ENCODE peak calls at places on chromosomes 11 and 22, in eight cellular contexts. One of them, this sample, is unnamed.

GRCh38 chr22:50282361-50283144 is 12.4 kb upstream of the MAPK11 start:
- DNase-seq in ascending aorta: no peak
- DNase-seq in hepatocyte: peak; percentile 89
- DNase-seq in PC-3: peak; percentile 89
- DNase-seq in CD4-positive, CD25-positive, alpha-beta regulatory T cell: no peak
- DNase-seq in left lung: no peak
- DNase-seq in pancreas: peak; percentile 80
- DNase-seq in CD4-positive, alpha-beta memory T cell: no peak
- DNase-seq in this sample: peak; percentile 83

GRCh38 chr11:101508370-101508769 is 75.4 kb downstream of the TRPC6 start:
- DNase-seq in ascending aorta: no peak
- DNase-seq in hepatocyte: no peak
- DNase-seq in PC-3: no peak
- DNase-seq in CD4-positive, CD25-positive, alpha-beta regulatory T cell: no peak
- DNase-seq in left lung: no peak
- DNase-seq in pancreas: no peak
- DNase-seq in CD4-positive, alpha-beta memory T cell: no peak
- DNase-seq in this sample: no peak

GRCh38 chr11:32658639-32659406 is 75.2 kb downstream of the EIF3M start:
- DNase-seq in ascending aorta: no peak
- DNase-seq in hepatocyte: no peak
- DNase-seq in PC-3: peak; percentile 91
- DNase-seq in CD4-positive, CD25-positive, alpha-beta regulatory T cell: no peak
- DNase-seq in left lung: no peak
- DNase-seq in pancreas: no peak
- DNase-seq in CD4-positive, alpha-beta memory T cell: no peak
- DNase-seq in this sample: no peak

GRCh38 chr11:72446929-72447753 is 12.8 kb upstream of the CLPB start:
- DNase-seq in ascending aorta: no peak
- DNase-seq in hepatocyte: peak; percentile 68
- DNase-seq in PC-3: peak; percentile 83
- DNase-seq in CD4-positive, CD25-positive, alpha-beta regulatory T cell: peak; percentile 64
- DNase-seq in left lung: no peak
- DNase-seq in pancreas: no peak
- DNase-seq in CD4-positive, alpha-beta memory T cell: peak; percentile 45
- DNase-seq in this sample: peak; percentile 75

GRCh38 chr11:121416909-121417567 is 35.1 kb upstream of the SORL1 start:
- DNase-seq in ascending aorta: peak; percentile 95
- DNase-seq in hepatocyte: peak; percentile 71
- DNase-seq in PC-3: peak; percentile 98
- DNase-seq in CD4-positive, CD25-positive, alpha-beta regulatory T cell: peak; percentile 70
- DNase-seq in left lung: peak; percentile 88
- DNase-seq in pancreas: peak; percentile 80
- DNase-seq in CD4-positive, alpha-beta memory T cell: peak; percentile 58
- DNase-seq in this sample: no peak

GRCh38 chr22:27919943-27920755 is 1.1 kb upstream of the PITPNB start:
- DNase-seq in ascending aorta: peak; percentile 75
- DNase-seq in hepatocyte: peak; percentile 57
- DNase-seq in PC-3: peak; percentile 9
- DNase-seq in CD4-positive, CD25-positive, alpha-beta regulatory T cell: no peak
- DNase-seq in left lung: no peak
- DNase-seq in pancreas: no peak
- DNase-seq in CD4-positive, alpha-beta memory T cell: no peak
- DNase-seq in this sample: peak; percentile 63

GRCh38 chr11:16456366-16456765 is 100.0 kb upstream of the SOX6 start:
- DNase-seq in ascending aorta: no peak
- DNase-seq in hepatocyte: no peak
- DNase-seq in PC-3: no peak
- DNase-seq in CD4-positive, CD25-positive, alpha-beta regulatory T cell: no peak
- DNase-seq in left lung: no peak
- DNase-seq in pancreas: no peak
- DNase-seq in CD4-positive, alpha-beta memory T cell: no peak
- DNase-seq in this sample: no peak

GRCh38 chr22:18044548-18045271 is 20.3 kb upstream of the MICAL3 start:
- DNase-seq in ascending aorta: peak; percentile 72
- DNase-seq in hepatocyte: no peak
- DNase-seq in PC-3: no peak
- DNase-seq in CD4-positive, CD25-positive, alpha-beta regulatory T cell: no peak
- DNase-seq in left lung: no peak
- DNase-seq in pancreas: peak; percentile 81
- DNase-seq in CD4-positive, alpha-beta memory T cell: no peak
- DNase-seq in this sample: no peak

GRCh38 chr11:91664521-91664920 is 560.1 kb upstream of the FAT3 start:
- DNase-seq in ascending aorta: no peak
- DNase-seq in hepatocyte: no peak
- DNase-seq in PC-3: peak; percentile 31
- DNase-seq in CD4-positive, CD25-positive, alpha-beta regulatory T cell: no peak
- DNase-seq in left lung: no peak
- DNase-seq in pancreas: no peak
- DNase-seq in CD4-positive, alpha-beta memory T cell: no peak
- DNase-seq in this sample: peak; percentile 8

GRCh38 chr11:15707971-15708370 is 593.2 kb downstream of the INSC start:
- DNase-seq in ascending aorta: no peak
- DNase-seq in hepatocyte: peak; percentile 71
- DNase-seq in PC-3: peak; percentile 9
- DNase-seq in CD4-positive, CD25-positive, alpha-beta regulatory T cell: no peak
- DNase-seq in left lung: no peak
- DNase-seq in pancreas: peak; percentile 71
- DNase-seq in CD4-positive, alpha-beta memory T cell: no peak
- DNase-seq in this sample: no peak

GRCh38 chr11:93849751-93850584 is 450 bp downstream of the VSTM5 start:
- DNase-seq in ascending aorta: peak; percentile 62
- DNase-seq in hepatocyte: peak; percentile 38
- DNase-seq in PC-3: peak; percentile 30
- DNase-seq in CD4-positive, CD25-positive, alpha-beta regulatory T cell: no peak
- DNase-seq in left lung: peak; percentile 78
- DNase-seq in pancreas: peak; percentile 50
- DNase-seq in CD4-positive, alpha-beta memory T cell: no peak
- DNase-seq in this sample: peak; percentile 83

GRCh38 chr11:1829039-1829820 is 5.6 kb upstream of the SYT8 start:
- DNase-seq in ascending aorta: peak; percentile 77
- DNase-seq in hepatocyte: no peak
- DNase-seq in PC-3: peak; percentile 81
- DNase-seq in CD4-positive, CD25-positive, alpha-beta regulatory T cell: no peak
- DNase-seq in left lung: peak; percentile 82
- DNase-seq in pancreas: no peak
- DNase-seq in CD4-positive, alpha-beta memory T cell: no peak
- DNase-seq in this sample: peak; percentile 50

GRCh38 chr22:19477321-19478085 is 1.5 kb downstream of the UFD1 start:
- DNase-seq in ascending aorta: no peak
- DNase-seq in hepatocyte: no peak
- DNase-seq in PC-3: peak; percentile 16
- DNase-seq in CD4-positive, CD25-positive, alpha-beta regulatory T cell: peak; percentile 54
- DNase-seq in left lung: no peak
- DNase-seq in pancreas: no peak
- DNase-seq in CD4-positive, alpha-beta memory T cell: peak; percentile 21
- DNase-seq in this sample: no peak

GRCh38 chr22:19476023-19476422 is 3.0 kb downstream of the UFD1 start:
- DNase-seq in ascending aorta: no peak
- DNase-seq in hepatocyte: no peak
- DNase-seq in PC-3: no peak
- DNase-seq in CD4-positive, CD25-positive, alpha-beta regulatory T cell: no peak
- DNase-seq in left lung: no peak
- DNase-seq in pancreas: no peak
- DNase-seq in CD4-positive, alpha-beta memory T cell: no peak
- DNase-seq in this sample: no peak

GRCh38 chr22:19479358-19480172 is at the start of gene CDC45:
- DNase-seq in ascending aorta: peak; percentile 98
- DNase-seq in hepatocyte: peak; percentile 97
- DNase-seq in PC-3: peak; percentile 93
- DNase-seq in CD4-positive, CD25-positive, alpha-beta regulatory T cell: peak; percentile 99
- DNase-seq in left lung: peak; percentile 93
- DNase-seq in pancreas: peak; percentile 98
- DNase-seq in CD4-positive, alpha-beta memory T cell: peak; percentile 95
- DNase-seq in this sample: peak; percentile 97

GRCh38 chr22:19478466-19479357 is at the start of gene UFD1:
- DNase-seq in ascending aorta: peak; percentile 87
- DNase-seq in hepatocyte: peak; percentile 93
- DNase-seq in PC-3: peak; percentile 63
- DNase-seq in CD4-positive, CD25-positive, alpha-beta regulatory T cell: peak; percentile 88
- DNase-seq in left lung: peak; percentile 94
- DNase-seq in pancreas: peak; percentile 84
- DNase-seq in CD4-positive, alpha-beta memory T cell: peak; percentile 84
- DNase-seq in this sample: peak; percentile 94

DNA sequence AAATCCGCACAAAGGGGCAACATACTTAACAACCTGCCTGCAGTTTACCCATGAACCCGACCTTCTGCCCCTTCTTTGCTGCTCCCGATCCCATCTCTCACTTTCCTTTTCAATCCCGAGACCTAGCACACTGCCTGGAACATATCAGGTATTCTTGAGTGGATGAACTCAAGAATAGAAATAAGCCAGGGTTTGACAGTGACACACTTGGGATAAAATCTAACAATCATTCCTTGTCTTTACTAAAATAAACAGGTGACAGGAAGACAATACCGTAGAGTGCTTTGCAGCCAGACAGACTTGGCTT is 954 bp downstream of the UFD1 start:
- DNase-seq in ascending aorta: no peak
- DNase-seq in hepatocyte: no peak
- DNase-seq in PC-3: no peak
- DNase-seq in CD4-positive, CD25-positive, alpha-beta regulatory T cell: no peak
- DNase-seq in left lung: no peak
- DNase-seq in pancreas: no peak
- DNase-seq in CD4-positive, alpha-beta memory T cell: no peak
- DNase-seq in this sample: no peak
- H3K36me3 ChIP-seq in ascending aorta: peaks cover 20% of the 10 kb centered on the region
- H3K36me3 ChIP-seq in hepatocyte: no peaks in the 10 kb centered on the region
- H3K36me3 ChIP-seq in PC-3: peaks cover 20% of the 10 kb centered on the region
- H3K36me3 ChIP-seq in CD4-positive, CD25-positive, alpha-beta regulatory T cell: peaks cover 24% of the 10 kb centered on the region
- H3K36me3 ChIP-seq in left lung: peaks cover 24% of the 10 kb centered on the region
- H3K36me3 ChIP-seq in pancreas: no peaks in the 10 kb centered on the region
- H3K36me3 ChIP-seq in CD4-positive, alpha-beta memory T cell: peaks cover 10% of the 10 kb centered on the region
- H3K36me3 ChIP-seq in this sample: peaks cover 14% of the 10 kb centered on the region

DNA sequence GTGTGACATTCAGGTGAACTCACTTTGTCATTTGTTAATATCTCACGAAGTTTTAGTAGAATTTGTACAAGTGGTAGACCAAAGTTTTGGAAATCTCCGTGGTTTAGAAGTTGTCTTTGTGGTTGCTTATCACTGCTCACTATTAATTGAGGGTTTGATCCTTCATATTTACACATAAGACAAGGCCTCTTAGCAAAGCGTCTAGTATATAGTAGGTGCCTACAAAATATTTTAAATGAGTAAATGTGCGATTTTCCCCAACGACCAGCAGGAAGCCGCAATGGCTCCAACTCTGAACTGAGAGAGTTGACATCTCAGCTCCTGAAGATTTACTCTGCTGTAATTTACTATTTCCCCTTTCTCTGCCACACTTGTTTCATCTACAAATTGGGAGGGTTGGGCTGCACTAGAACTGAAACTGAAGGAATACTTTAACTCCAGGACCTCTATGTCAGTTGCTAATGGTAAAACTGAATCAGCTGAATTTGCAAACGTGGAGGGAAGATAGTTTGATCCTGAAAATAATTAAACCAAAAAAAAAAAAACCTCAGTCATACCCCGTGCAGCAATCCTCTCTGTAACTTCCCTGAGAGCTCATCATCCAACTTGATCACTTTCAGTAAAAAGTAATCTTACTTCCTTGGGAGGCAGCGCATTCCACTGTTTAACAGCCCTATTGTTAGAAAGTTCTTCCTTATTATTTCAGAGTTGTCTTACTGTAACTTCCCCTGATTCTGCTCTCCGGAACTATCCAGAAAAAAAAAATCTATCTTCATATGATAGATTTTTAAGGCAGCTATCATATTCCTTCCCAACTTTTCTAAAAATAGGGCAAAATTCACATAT is 1.3 kb upstream of the SBF2 start:
- DNase-seq in ascending aorta: no peak
- DNase-seq in hepatocyte: no peak
- DNase-seq in PC-3: no peak
- DNase-seq in CD4-positive, CD25-positive, alpha-beta regulatory T cell: no peak
- DNase-seq in left lung: no peak
- DNase-seq in pancreas: no peak
- DNase-seq in CD4-positive, alpha-beta memory T cell: peak; percentile 13
- DNase-seq in this sample: peak; percentile 13
- H3K4me3 ChIP-seq in ascending aorta: peak overlapping the region; percentile 90
- H3K4me3 ChIP-seq in hepatocyte: peak overlapping the region; percentile 93
- H3K4me3 ChIP-seq in PC-3: peak overlapping the region; percentile 88
- H3K4me3 ChIP-seq in CD4-positive, CD25-positive, alpha-beta regulatory T cell: no peak overlapping the region
- H3K4me3 ChIP-seq in left lung: peak overlapping the region; percentile 78
- H3K4me3 ChIP-seq in pancreas: peak overlapping the region; percentile 95
- H3K4me3 ChIP-seq in CD4-positive, alpha-beta memory T cell: no peak overlapping the region
- H3K4me3 ChIP-seq in this sample: peak overlapping the region; percentile 79

DNA sequence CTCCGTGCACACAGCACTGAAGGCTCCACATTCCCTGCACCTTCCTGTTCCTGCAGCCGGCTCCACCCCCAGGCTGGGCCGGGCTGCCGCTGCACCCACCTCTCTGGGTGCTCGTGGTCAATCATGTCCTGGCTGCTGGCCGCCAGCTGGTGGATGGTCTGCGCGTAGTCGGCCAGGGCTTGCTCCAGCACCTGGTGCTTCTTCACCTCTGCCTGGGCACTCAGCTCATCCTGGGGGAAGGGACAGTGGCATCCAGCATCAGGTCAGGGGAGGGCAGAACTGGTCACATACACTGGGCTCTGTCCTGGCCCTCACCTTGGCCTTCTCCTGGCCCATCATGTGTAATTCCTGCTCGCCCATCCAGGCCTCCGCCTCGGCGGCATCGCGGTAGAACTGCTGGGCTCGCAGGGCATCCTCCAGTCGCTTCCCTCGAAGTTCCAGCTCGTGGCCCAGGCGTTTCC is 15.2 kb upstream of the RBM4B start:
- DNase-seq in ascending aorta: no peak
- DNase-seq in hepatocyte: no peak
- DNase-seq in PC-3: no peak
- DNase-seq in CD4-positive, CD25-positive, alpha-beta regulatory T cell: no peak
- DNase-seq in left lung: no peak
- DNase-seq in pancreas: no peak
- DNase-seq in CD4-positive, alpha-beta memory T cell: no peak
- DNase-seq in this sample: peak; percentile 29
- H3K36me3 ChIP-seq in ascending aorta: no peaks in the 10 kb centered on the region
- H3K36me3 ChIP-seq in hepatocyte: no peaks in the 10 kb centered on the region
- H3K36me3 ChIP-seq in PC-3: peaks cover 22% of the 10 kb centered on the region
- H3K36me3 ChIP-seq in CD4-positive, CD25-positive, alpha-beta regulatory T cell: no peaks in the 10 kb centered on the region
- H3K36me3 ChIP-seq in left lung: no peaks in the 10 kb centered on the region
- H3K36me3 ChIP-seq in pancreas: no peaks in the 10 kb centered on the region
- H3K36me3 ChIP-seq in CD4-positive, alpha-beta memory T cell: no peaks in the 10 kb centered on the region
- H3K36me3 ChIP-seq in this sample: peaks cover 5% of the 10 kb centered on the region

DNA sequence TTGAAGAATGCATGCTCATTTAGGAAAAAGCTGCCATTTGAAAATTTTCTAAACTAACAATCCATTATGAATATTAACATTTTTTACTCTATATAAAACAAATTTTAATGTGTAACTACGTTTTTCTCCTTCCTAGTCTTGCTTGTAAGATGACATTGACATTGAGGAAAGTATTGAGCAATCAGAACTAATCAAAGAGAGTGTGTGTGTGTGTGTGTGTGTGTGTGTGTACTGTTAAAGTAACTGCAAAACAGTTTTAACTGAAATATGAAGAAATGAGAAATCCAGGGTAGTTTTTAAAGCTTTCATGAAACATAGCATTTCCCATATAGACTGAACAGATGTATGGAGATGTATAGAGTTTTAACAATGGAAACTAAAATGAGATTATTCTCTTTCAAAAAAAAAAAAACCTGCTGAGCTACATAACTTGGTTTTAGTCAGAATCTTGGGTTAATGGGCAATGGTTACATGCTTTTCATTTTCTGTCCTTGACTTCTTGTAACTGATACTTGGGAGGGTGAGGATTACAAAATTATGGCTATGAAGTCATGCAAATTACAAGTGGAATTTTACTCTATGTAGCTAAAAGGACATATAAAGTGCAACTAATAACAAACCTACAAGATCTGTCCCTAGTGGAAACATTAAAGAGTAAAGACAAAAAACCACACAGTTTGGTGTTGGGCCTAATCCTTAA is 2.0 kb downstream of the PDGFD start:
- DNase-seq in ascending aorta: no peak
- DNase-seq in hepatocyte: no peak
- DNase-seq in PC-3: no peak
- DNase-seq in CD4-positive, CD25-positive, alpha-beta regulatory T cell: no peak
- DNase-seq in left lung: no peak
- DNase-seq in pancreas: no peak
- DNase-seq in CD4-positive, alpha-beta memory T cell: no peak
- DNase-seq in this sample: no peak
- H3K4me3 ChIP-seq in ascending aorta: peak overlapping the region; percentile 83
- H3K4me3 ChIP-seq in hepatocyte: no peak overlapping the region
- H3K4me3 ChIP-seq in PC-3: no peak overlapping the region
- H3K4me3 ChIP-seq in CD4-positive, CD25-positive, alpha-beta regulatory T cell: no peak overlapping the region
- H3K4me3 ChIP-seq in left lung: no peak overlapping the region
- H3K4me3 ChIP-seq in pancreas: no peak overlapping the region
- H3K4me3 ChIP-seq in CD4-positive, alpha-beta memory T cell: no peak overlapping the region
- H3K4me3 ChIP-seq in this sample: no peak overlapping the region

This sample was measured in H7.